ENCODE peak calls at places on chromosomes 13 and 19, in four cellular contexts. H is NB4, S is epithelial cell of esophagus, T is adipocyte. K is an unnamed sample.

GRCh38 chr13:98978280-98978679 is 416 bp upstream of the DOCK9 start:
- DNase-seq in T (peak), H (no peak), S (peak), K (peak)

GRCh38 chr13:68173111-68173510 is 943.0 kb upstream of the PCDH9 start:
- DNase-seq in H (no peak), T (no peak), S (peak), K (peak)

GRCh38 chr19:5691930-5692784 is 2.1 kb downstream of the RPL36 start:
- DNase-seq in T (peak), H (peak), S (peak), K (no peak)

GRCh38 chr19:48899781-48900476 is at the start of gene NUCB1:
- DNase-seq in H (peak), S (peak), T (peak), K (peak)

GRCh38 chr19:4523306-4524110 is 5.2 kb upstream of the PLIN4 start:
- DNase-seq in S (peak), T (peak), H (peak), K (no peak)

GRCh38 chr19:6680141-6680540 is 10.2 kb upstream of the TNFSF14 start:
- DNase-seq in T (no peak), H (peak), S (peak), K (peak)

GRCh38 chr13:26270707-26271106 is 16.8 kb downstream of the CDK8 start:
- DNase-seq in S (no peak), H (no peak), T (no peak), K (no peak)

GRCh38 chr19:4295972-4296771 is 6.0 kb downstream of the TMIGD2 start:
- DNase-seq in T (no peak), S (peak), H (peak), K (no peak)

GRCh38 chr13:69681722-69682121 is 425.9 kb upstream of the ATXN8OS start:
- DNase-seq in S (no peak), H (no peak), T (no peak), K (no peak)

GRCh38 chr13:27273658-27274425 is 3.2 kb downstream of the RASL11A start:
- DNase-seq in S (no peak), H (no peak), T (no peak), K (no peak)

GRCh38 chr13:90321281-90321931 is 1026.1 kb upstream of the MIR17HG start:
- DNase-seq in S (peak), H (no peak), T (no peak), K (peak)

GRCh38 chr19:30222428-30222873 is 149.7 kb upstream of the ZNF536 start:
- DNase-seq in T (no peak), H (no peak), S (no peak), K (no peak)

GRCh38 chr13:78826312-78826711 is 167.4 kb upstream of the OBI1 start:
- DNase-seq in S (no peak), H (no peak), T (no peak), K (no peak)

GRCh38 chr13:106173346-106173745 is 362.1 kb downstream of the EFNB2 start:
- DNase-seq in S (no peak), H (no peak), T (no peak), K (no peak)

GRCh38 chr13:44347905-44348304 is 25.7 kb upstream of the SERP2 start:
- DNase-seq in T (peak), S (no peak), H (no peak), K (no peak)

GRCh38 chr13:48160879-48161278 is 66.0 kb upstream of the MED4 start:
- DNase-seq in H (peak), T (no peak), S (peak), K (peak)

GRCh38 chr19:11197291-11198174 is at the start of gene KANK2:
- DNase-seq in H (peak), T (peak), S (peak), K (peak)

GRCh38 chr13:94419304-94419943 is 60.1 kb downstream of the DCT start:
- DNase-seq in H (peak), T (no peak), S (peak), K (peak)

GRCh38 chr13:73794755-73795154 is 339.4 kb downstream of the KLF12 start:
- DNase-seq in H (no peak), T (no peak), S (no peak), K (no peak)

GRCh38 chr19:47157455-47158321 is 27.1 kb downstream of the SAE1 start:
- DNase-seq in H (peak), S (peak), T (peak), K (peak)

GRCh38 chr13:33764716-33765115 is 53.2 kb upstream of the RFC3 start:
- DNase-seq in S (peak), H (no peak), T (no peak), K (peak)

GRCh38 chr19:48613024-48613851 is 1.6 kb downstream of the FAM83E start:
- DNase-seq in H (no peak), S (no peak), T (no peak), K (no peak)

GRCh38 chr19:40598121-40598917 is 2.9 kb upstream of the LTBP4 start:
- DNase-seq in H (peak), S (peak), T (peak), K (peak)

GRCh38 chr19:40594657-40595077 is 6.5 kb upstream of the LTBP4 start:
- DNase-seq in H (no peak), T (no peak), S (peak), K (peak)

GRCh38 chr19:40597329-40597838 is 3.8 kb upstream of the LTBP4 start:
- DNase-seq in H (no peak), S (no peak), T (no peak), K (no peak)

GRCh38 chr19:40598918-40599307 is 2.3 kb upstream of the LTBP4 start:
- DNase-seq in S (no peak), H (no peak), T (no peak), K (no peak)

DNA sequence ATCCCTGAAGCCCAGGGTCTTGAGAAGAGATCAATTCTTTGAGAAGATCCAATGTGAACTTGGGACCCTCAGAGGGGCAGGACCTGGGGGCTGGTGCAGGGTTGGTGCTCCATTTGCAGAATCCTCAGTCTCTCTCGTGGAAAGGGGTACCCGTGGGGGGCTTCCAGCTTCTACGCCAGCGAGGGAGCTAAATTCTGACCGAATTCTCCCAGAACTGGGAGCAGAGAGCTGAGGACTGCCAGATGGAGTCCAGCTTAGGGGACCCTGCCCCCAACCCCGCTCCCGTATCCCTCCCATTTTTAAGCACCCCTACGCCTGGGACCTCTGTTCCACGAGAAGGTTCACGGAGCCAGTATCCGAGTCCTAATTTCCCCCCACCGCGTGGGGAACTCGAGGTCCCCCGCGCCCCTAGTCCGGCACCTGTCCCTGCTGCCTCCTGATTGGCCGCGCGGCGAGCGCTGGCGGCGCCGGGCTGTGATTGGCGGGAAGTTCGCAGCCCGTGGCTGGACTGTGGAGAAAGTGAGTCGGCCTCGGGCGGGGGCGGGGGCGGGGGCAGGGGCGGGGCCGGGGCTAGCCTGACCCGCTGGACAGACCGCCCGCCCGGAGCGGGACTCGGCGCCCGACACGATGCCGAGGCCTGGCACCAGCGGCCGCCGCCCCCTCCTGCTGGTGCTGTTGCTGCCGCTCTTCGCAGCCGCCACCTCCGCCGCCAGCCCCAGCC is 4.4 kb upstream of the LTBP4 start:
- DNase-seq in H (no peak), S (peak), T (peak), K (no peak)
- H3K4me3 ChIP-seq in H (no peak), S (no peak), T (no peak), K (peak)

GRCh38 chr19:39156230-39156890 is 30.8 kb downstream of the PAK4 start:
- DNase-seq in T (peak), H (peak), S (peak), K (peak)
- H3K4me3 ChIP-seq in T (no peak), H (no peak), S (peak), K (peak)

DNA sequence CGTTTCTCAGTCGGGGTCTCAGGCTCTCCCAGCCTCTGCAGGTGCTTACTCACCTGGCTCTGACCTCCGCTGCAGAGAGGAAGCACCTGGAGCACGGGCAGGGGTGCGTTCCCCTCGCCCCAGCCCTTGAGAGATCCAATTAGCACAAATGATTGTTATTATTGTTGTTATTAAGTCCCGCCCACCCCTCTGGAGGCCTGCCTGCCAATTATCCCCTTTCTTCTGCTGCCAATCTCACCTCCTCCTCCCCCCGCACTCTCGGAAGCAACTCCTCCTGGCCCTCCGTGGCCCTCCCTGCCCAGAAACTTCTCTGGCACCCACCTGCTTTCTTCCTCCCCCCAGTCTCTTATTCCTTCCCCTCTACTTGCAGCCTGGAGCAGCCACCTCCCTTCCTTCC is 8.8 kb downstream of the ZNF787 start:
- DNase-seq in T (no peak), H (no peak), S (no peak), K (no peak)
- H3K4me3 ChIP-seq in T (no peak), H (no peak), S (no peak), K (no peak)

GRCh38 chr13:49629196-49629938 is 1.1 kb downstream of the ARL11 start:
- DNase-seq in H (no peak), S (no peak), T (no peak), K (no peak)
- H3K4me3 ChIP-seq in H (peak), S (no peak), T (no peak), K (no peak)

GRCh38 chr13:28822161-28822560 is 2.0 kb downstream of the MTUS2 start:
- DNase-seq in T (no peak), S (no peak), H (no peak), K (no peak)

GRCh38 chr13:28820099-28821051 is at the start of gene MTUS2:
- DNase-seq in S (peak), T (peak), H (no peak), K (no peak)

GRCh38 chr13:28819748-28820098 is 416 bp upstream of the MTUS2 start:
- DNase-seq in S (peak), T (peak), H (peak), K (no peak)

GRCh38 chr13:28817204-28817603 is 2.9 kb upstream of the MTUS2 start:
- DNase-seq in S (no peak), T (no peak), H (no peak), K (no peak)

GRCh38 chr13:28819046-28819747 is 942 bp upstream of the MTUS2 start:
- DNase-seq in T (peak), S (peak), H (peak), K (peak)
- H3K4me3 ChIP-seq in T (peak), S (no peak), H (no peak), K (no peak)

GRCh38 chr19:2398735-2399305 is 28.6 kb downstream of the TIMM13 start:
- DNase-seq in T (no peak), S (no peak), H (no peak), K (no peak)

GRCh38 chr19:2391118-2391725 is 31.2 kb downstream of the TMPRSS9 start:
- DNase-seq in T (peak), S (peak), H (peak), K (peak)

GRCh38 chr19:2394054-2394668 is 33.2 kb downstream of the TIMM13 start:
- DNase-seq in S (no peak), T (peak), H (peak), K (no peak)

GRCh38 chr19:2392366-2392765 is 32.3 kb downstream of the TMPRSS9 start:
- DNase-seq in H (no peak), S (no peak), T (no peak), K (no peak)

DNA sequence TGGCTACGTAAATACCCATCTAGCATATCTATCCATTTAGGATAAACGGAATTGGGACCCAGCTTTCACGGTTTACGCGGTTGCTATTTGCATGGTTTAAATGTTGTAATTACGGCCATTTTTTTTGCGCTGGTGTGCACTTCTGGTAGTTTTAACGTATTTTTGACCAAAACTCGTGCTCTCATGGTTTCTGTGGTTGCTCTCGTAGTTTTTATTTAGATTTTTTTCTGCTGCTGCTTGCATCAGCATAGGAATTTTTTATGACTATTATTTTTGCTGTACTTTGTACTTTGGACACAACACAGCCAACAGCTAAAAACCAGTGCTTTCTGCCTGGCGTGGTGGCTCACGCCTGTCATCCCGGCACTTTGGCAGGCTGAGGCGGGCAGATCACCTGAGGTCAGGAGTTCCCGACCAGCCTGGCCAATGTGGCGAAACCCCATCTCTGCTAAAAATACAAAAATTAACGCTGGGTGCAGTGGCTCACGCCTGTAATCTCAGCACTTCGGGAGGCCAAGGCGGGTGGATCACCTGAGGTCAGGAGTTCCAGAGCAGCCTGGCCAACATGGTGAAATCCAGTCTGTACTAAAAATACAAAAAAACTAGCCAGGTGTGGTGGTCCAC is 32.6 kb downstream of the TIMM13 start:
- DNase-seq in T (no peak), H (peak), S (no peak), K (no peak)
- H3K4me3 ChIP-seq in T (no peak), H (peak), S (no peak), K (no peak)

GRCh38 chr19:58098682-58098998 is 609 bp upstream of the ZSCAN18 start:
- DNase-seq in H (no peak), S (no peak), T (no peak), K (no peak)
- H3K4me3 ChIP-seq in H (peak), S (peak), T (peak), K (peak)

DNA sequence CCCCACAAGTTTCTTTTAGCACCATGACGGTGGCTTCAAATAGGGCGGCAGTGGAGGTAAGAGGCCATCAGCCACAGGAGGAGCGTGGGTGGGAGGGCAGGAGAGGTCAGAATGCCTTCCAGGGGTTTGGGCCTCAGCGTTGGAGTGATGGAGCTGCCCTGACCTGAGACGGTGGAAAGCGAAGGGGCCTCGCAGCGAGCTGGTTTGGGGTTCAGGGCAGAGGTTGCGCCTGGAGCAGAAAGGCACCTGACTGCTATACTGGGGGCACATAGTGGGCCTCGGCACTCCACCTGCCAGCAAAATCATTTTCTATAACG is 382 bp upstream of the NAXD start:
- DNase-seq in T (no peak), S (no peak), H (no peak), K (no peak)
- H3K4me3 ChIP-seq in T (peak), S (peak), H (peak), K (peak)